ENCODE peak calls at places on chromosomes 7 and 10, in six cellular contexts. I, H, C, Y, Z and V are unnamed samples.

GRCh38 chr7:28725045-28725630 is 233.0 kb downstream of the TRIL start:
- DNase-seq in I (no peak), H (no peak), C (no peak), Y (no peak), Z (no peak), V (no peak)

GRCh38 chr10:9789996-9790395 is 1227.7 kb upstream of the CELF2 start:
- DNase-seq in I (no peak), H (no peak), C (no peak), Y (no peak), Z (no peak), V (no peak)

GRCh38 chr7:64504581-64505120 is 58.2 kb downstream of the ZNF680 start:
- DNase-seq in I (no peak), H (no peak), C (no peak), Y (no peak), Z (no peak), V (no peak)

GRCh38 chr7:108234981-108235450 is 104.9 kb upstream of the LAMB4 start:
- DNase-seq in I (no peak), H (no peak), C (no peak), Y (peak), Z (no peak), V (no peak)

GRCh38 chr10:48582970-48583369 is 21.9 kb downstream of the ARHGAP22 start:
- DNase-seq in I (peak), H (no peak), C (peak), Y (no peak), Z (no peak), V (no peak)

GRCh38 chr10:42988069-42988468 is 88.8 kb upstream of the RET start:
- DNase-seq in I (no peak), H (no peak), C (no peak), Y (no peak), Z (no peak), V (no peak)

GRCh38 chr10:68327889-68328786 is 3.7 kb upstream of the HNRNPH3 start:
- DNase-seq in I (no peak), H (no peak), C (peak), Y (peak), Z (no peak), V (peak)

GRCh38 chr7:158313931-158314330 is 273.7 kb downstream of the PTPRN2 start:
- DNase-seq in I (no peak), H (no peak), C (no peak), Y (no peak), Z (no peak), V (no peak)

GRCh38 chr7:30166155-30166840 is 31.5 kb downstream of the MTURN start:
- DNase-seq in I (no peak), H (peak), C (no peak), Y (no peak), Z (peak), V (no peak)

GRCh38 chr7:86209036-86209435 is 434.7 kb upstream of the GRM3 start:
- DNase-seq in I (no peak), H (no peak), C (no peak), Y (no peak), Z (no peak), V (no peak)

GRCh38 chr7:4178887-4179286 is 503.2 kb upstream of the FOXK1 start:
- DNase-seq in I (no peak), H (no peak), C (no peak), Y (no peak), Z (no peak), V (no peak)

GRCh38 chr7:125506331-125506730 is 576.7 kb upstream of the POT1 start:
- DNase-seq in I (no peak), H (no peak), C (no peak), Y (no peak), Z (no peak), V (no peak)

GRCh38 chr7:44646176-44646920 is 39.9 kb downstream of the OGDH start:
- DNase-seq in I (no peak), H (no peak), C (no peak), Y (no peak), Z (no peak), V (no peak)

GRCh38 chr10:69492746-69493462 is 41.6 kb downstream of the TSPAN15 start:
- DNase-seq in I (no peak), H (no peak), C (no peak), Y (no peak), Z (no peak), V (no peak)

GRCh38 chr7:99562832-99563231 is 4.4 kb downstream of the ZNF655 start:
- DNase-seq in I (no peak), H (no peak), C (no peak), Y (peak), Z (peak), V (no peak)

GRCh38 chr10:37379991-37380390 is 254.6 kb downstream of the ANKRD30A start:
- DNase-seq in I (no peak), H (no peak), C (no peak), Y (peak), Z (no peak), V (no peak)

GRCh38 chr7:18402488-18403183 is 92.9 kb upstream of the HDAC9 start:
- DNase-seq in I (no peak), H (no peak), C (no peak), Y (no peak), Z (no peak), V (no peak)

GRCh38 chr10:71257292-71257997 is 45.1 kb downstream of the UNC5B start:
- DNase-seq in I (no peak), H (no peak), C (no peak), Y (no peak), Z (peak), V (no peak)

GRCh38 chr7:78863248-78863647 is 590.2 kb downstream of the MAGI2 start:
- DNase-seq in I (no peak), H (no peak), C (no peak), Y (no peak), Z (no peak), V (no peak)

GRCh38 chr7:2611401-2611800 is 20.4 kb upstream of the TTYH3 start:
- DNase-seq in I (no peak), H (no peak), C (no peak), Y (no peak), Z (no peak), V (no peak)

GRCh38 chr7:107694395-107694794 is 33.8 kb downstream of the SLC26A4 start:
- DNase-seq in I (no peak), H (no peak), C (peak), Y (no peak), Z (no peak), V (no peak)

GRCh38 chr7:114554781-114555537 is 140.3 kb downstream of the FOXP2 start:
- DNase-seq in I (no peak), H (no peak), C (no peak), Y (peak), Z (no peak), V (no peak)

GRCh38 chr7:74505426-74506328 is 52.0 kb downstream of the GTF2IRD1 start:
- DNase-seq in I (no peak), H (no peak), C (no peak), Y (no peak), Z (no peak), V (no peak)

GRCh38 chr7:46633200-46633599 is 712.1 kb upstream of the IGFBP3 start:
- DNase-seq in I (no peak), H (no peak), C (no peak), Y (no peak), Z (no peak), V (no peak)

GRCh38 chr10:13669182-13669860 is 82.6 kb downstream of the PRPF18 start:
- DNase-seq in I (no peak), H (no peak), C (no peak), Y (no peak), Z (no peak), V (no peak)

GRCh38 chr10:47362199-47362598 is 14.0 kb downstream of the RBP3 start:
- DNase-seq in I (peak), H (no peak), C (no peak), Y (no peak), Z (no peak), V (no peak)

GRCh38 chr7:78691584-78691983 is 761.9 kb downstream of the MAGI2 start:
- DNase-seq in I (no peak), H (no peak), C (no peak), Y (no peak), Z (no peak), V (no peak)

GRCh38 chr10:90587081-90587491 is 270.8 kb downstream of the HTR7 start:
- DNase-seq in I (no peak), H (no peak), C (no peak), Y (no peak), Z (no peak), V (no peak)

GRCh38 chr10:20748551-20748950 is 148.6 kb downstream of the NEBL start:
- DNase-seq in I (no peak), H (no peak), C (no peak), Y (no peak), Z (no peak), V (no peak)

GRCh38 chr7:122588621-122589020 is 110.3 kb downstream of the RNF133 start:
- DNase-seq in I (no peak), H (no peak), C (no peak), Y (no peak), Z (no peak), V (no peak)

GRCh38 chr10:17519457-17519856 is 65.1 kb upstream of the ST8SIA6 start:
- DNase-seq in I (no peak), H (no peak), C (no peak), Y (no peak), Z (no peak), V (no peak)

GRCh38 chr7:1666251-1666778 is 3.8 kb upstream of the ELFN1 start:
- DNase-seq in I (peak), H (no peak), C (no peak), Y (peak), Z (no peak), V (no peak)

GRCh38 chr7:157271991-157272324 is 64.8 kb upstream of the DNAJB6 start:
- DNase-seq in I (no peak), H (peak), C (peak), Y (peak), Z (peak), V (peak)

GRCh38 chr7:25795824-25796235 is 356.2 kb upstream of the NFE2L3 start:
- DNase-seq in I (no peak), H (no peak), C (no peak), Y (no peak), Z (no peak), V (no peak)

GRCh38 chr10:127296696-127297095 is 100.3 kb upstream of the INSYN2A start:
- DNase-seq in I (no peak), H (peak), C (no peak), Y (no peak), Z (no peak), V (no peak)

GRCh38 chr7:81715984-81716588 is 53.8 kb downstream of the HGF start:
- DNase-seq in I (no peak), H (no peak), C (no peak), Y (peak), Z (no peak), V (no peak)

GRCh38 chr7:5423272-5423843 is at the start of gene TNRC18:
- DNase-seq in I (no peak), H (peak), C (peak), Y (no peak), Z (peak), V (peak)

GRCh38 chr10:49056356-49056755 is 59.0 kb downstream of the VSTM4 start:
- DNase-seq in I (peak), H (no peak), C (no peak), Y (no peak), Z (no peak), V (no peak)

DNA sequence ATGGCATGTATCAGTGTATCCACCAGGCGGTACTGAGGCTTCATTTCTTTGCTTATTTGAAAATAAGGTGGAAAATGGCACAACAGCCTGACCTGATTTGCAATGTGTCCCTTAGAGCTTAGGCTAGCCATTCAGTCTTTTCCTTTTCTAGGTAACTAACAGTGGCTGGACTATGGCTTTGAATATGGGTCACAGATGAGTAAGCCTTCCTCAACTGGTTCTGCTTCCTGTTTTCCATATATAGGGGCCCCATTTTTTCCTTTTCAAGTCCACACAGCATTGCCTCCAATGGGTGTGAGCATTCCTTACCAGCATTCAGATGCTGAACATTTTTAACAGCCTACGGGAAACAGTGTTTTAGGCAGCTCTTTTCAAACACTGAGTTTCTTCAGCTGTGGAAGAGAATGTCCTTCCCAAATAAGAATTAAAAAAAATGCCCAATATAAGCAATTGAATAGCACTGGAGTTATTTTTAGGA is 3.9 kb upstream of the ITGB1 start:
- DNase-seq in I (no peak), H (no peak), C (no peak), Y (peak), Z (no peak), V (no peak)
- TF ChIP-seq EP300 in I (peak), H (no peak), C (peak), Y (no peak), Z (peak), V (peak)

GRCh38 chr10:79418886-79419595 is 26.4 kb downstream of the ZCCHC24 start:
- DNase-seq in I (no peak), H (no peak), C (no peak), Y (no peak), Z (no peak), V (peak)

GRCh38 chr10:79417266-79417665 is 28.2 kb downstream of the ZCCHC24 start:
- DNase-seq in I (no peak), H (no peak), C (no peak), Y (no peak), Z (no peak), V (peak)

GRCh38 chr10:79416578-79417255 is 28.7 kb downstream of the ZCCHC24 start:
- DNase-seq in I (no peak), H (no peak), C (no peak), Y (no peak), Z (no peak), V (no peak)

GRCh38 chr10:79417731-79418130 is 27.7 kb downstream of the ZCCHC24 start:
- DNase-seq in I (no peak), H (no peak), C (no peak), Y (no peak), Z (no peak), V (peak)

GRCh38 chr10:79418274-79418673 is 27.1 kb downstream of the ZCCHC24 start:
- DNase-seq in I (no peak), H (no peak), C (no peak), Y (no peak), Z (no peak), V (no peak)
- TF ChIP-seq CTCF in I (no peak), H (no peak), C (no peak), Y (no peak), Z (no peak), V (no peak)

GRCh38 chr7:103915958-103916357 is 73.5 kb downstream of the RELN start:
- DNase-seq in I (no peak), H (no peak), C (no peak), Y (peak), Z (no peak), V (no peak)
- TF ChIP-seq EP300 in I (no peak), H (no peak), C (no peak), Y (no peak), Z (no peak), V (no peak)

GRCh38 chr7:129144834-129145668 is 544 bp downstream of the TSPAN33 start:
- DNase-seq in I (no peak), H (no peak), C (no peak), Y (no peak), Z (no peak), V (no peak)
- TF ChIP-seq CTCF in I (no peak), H (no peak), C (no peak), Y (peak), Z (no peak), V (no peak)

DNA sequence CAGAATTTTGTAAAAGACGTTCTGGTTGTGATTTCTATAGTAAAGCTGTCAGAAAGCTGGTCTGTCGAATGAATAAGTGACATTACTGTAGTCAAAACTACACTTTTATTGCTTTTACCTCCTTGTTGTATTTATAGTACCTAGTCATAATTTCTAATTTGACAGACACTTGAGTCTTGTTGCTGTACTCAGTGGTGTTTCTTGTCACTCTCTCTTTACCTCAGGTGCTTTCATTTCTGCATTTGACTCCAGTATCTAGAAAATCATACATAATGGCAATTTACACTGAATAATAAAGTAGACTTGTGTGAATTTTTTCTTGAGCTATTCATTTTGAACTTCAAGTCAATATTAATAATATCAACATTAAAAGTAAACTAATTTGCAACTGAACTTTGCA is 257.6 kb upstream of the TEX47 start:
- DNase-seq in I (no peak), H (no peak), C (no peak), Y (no peak), Z (no peak), V (no peak)
- TF ChIP-seq EP300 in I (no peak), H (no peak), C (no peak), Y (no peak), Z (no peak), V (no peak)

DNA sequence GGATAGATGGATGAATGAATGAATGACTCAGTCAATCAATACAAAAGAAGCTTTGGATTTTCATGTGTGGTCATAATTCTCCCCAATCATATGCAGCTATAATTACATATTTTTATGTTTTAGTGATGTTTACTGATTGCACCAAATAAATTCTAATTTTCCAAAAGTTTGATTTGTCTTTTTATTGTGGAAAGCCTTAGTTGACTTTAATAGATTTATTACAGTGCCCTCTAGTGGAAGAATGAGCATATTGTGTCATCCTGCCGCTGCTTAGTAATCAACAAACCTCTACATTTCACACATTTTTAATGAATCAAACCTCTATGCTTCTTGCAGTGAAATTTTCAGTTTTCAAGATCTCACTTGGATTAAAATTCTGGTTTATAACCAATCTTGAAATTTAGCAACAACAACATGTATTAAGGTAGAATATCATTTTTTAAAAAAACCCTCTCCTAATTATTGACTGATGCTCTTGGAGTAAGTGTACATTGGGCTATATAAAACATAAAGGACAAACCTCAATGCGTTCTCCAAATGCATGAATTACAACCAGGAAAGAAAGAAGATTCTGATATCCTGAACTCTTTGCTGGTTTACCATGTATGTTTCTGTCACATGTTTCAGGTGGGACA is 55.6 kb upstream of the PNLIP start:
- DNase-seq in I (no peak), H (no peak), C (no peak), Y (peak), Z (no peak), V (no peak)
- TF ChIP-seq CTCF in I (peak), H (peak), C (peak), Y (peak), Z (peak), V (no peak)

GRCh38 chr7:98217623-98218582 is 6.7 kb downstream of the BHLHA15 start:
- DNase-seq in I (no peak), H (peak), C (no peak), Y (no peak), Z (no peak), V (no peak)
- TF ChIP-seq EP300 in I (no peak), H (no peak), C (no peak), Y (no peak), Z (no peak), V (no peak)